ENCODE peak calls at places on chromosomes 13 and 19, in four cellular contexts. K is WTC11, G is K562, P is GM12878. M is an unnamed sample.

GRCh38 chr19:29404015-29404414 is 121.8 kb upstream of the VSTM2B start:
- DNase-seq in P (no peak), G (no peak), K (no peak), M (no peak)

GRCh38 chr13:87884874-87885273 is 213.7 kb downstream of the SLITRK5 start:
- DNase-seq in K (no peak), P (no peak), G (no peak), M (peak; percentile 1)

GRCh38 chr13:79336971-79337370 is 69.1 kb downstream of the RBM26 start:
- DNase-seq in P (no peak), G (no peak), K (no peak), M (no peak)

GRCh38 chr13:66612983-66613382 is 617.2 kb downstream of the PCDH9 start:
- DNase-seq in K (no peak), G (no peak), P (no peak), M (no peak)

GRCh38 chr19:44596428-44597130 is 16.8 kb upstream of the IGSF23 start:
- DNase-seq in K (no peak), P (no peak), G (no peak), M (no peak)

GRCh38 chr19:41307954-41308449 is 2.0 kb upstream of the CCDC97 start:
- DNase-seq in K (no peak), P (no peak), G (no peak), M (no peak)

GRCh38 chr19:47353307-47353712 is 4.2 kb downstream of the DHX34 start:
- DNase-seq in K (no peak), G (no peak), P (no peak), M (peak; percentile 16)

GRCh38 chr19:39196320-39196719 is 444 bp upstream of the NCCRP1 start:
- DNase-seq in K (no peak), G (no peak), P (no peak), M (no peak)

GRCh38 chr19:29636553-29637325 is 28.5 kb upstream of the PLEKHF1 start:
- DNase-seq in P (no peak), G (no peak), K (no peak), M (no peak)

GRCh38 chr19:41934849-41935374 is 6.7 kb upstream of the ERFL start:
- DNase-seq in G (peak; percentile 87), P (no peak), K (peak; percentile 95), M (peak; percentile 93)

GRCh38 chr13:75566658-75567057 is 17.1 kb downstream of the UCHL3 start:
- DNase-seq in K (no peak), G (no peak), P (no peak), M (peak; percentile 15)

GRCh38 chr19:40503300-40503699 is 36.5 kb downstream of the SPTBN4 start:
- DNase-seq in K (peak; percentile 29), P (no peak), G (peak; percentile 48), M (peak; percentile 42)

GRCh38 chr19:738509-739128 is 12.3 kb upstream of the MISP start:
- DNase-seq in K (no peak), G (no peak), P (no peak), M (no peak)

GRCh38 chr19:17303940-17304267 is 679 bp upstream of the ABHD8 start:
- DNase-seq in K (no peak), G (no peak), P (no peak), M (no peak)

GRCh38 chr13:71618154-71618553 is 248.8 kb downstream of the DACH1 start:
- DNase-seq in P (no peak), G (no peak), K (no peak), M (no peak)

GRCh38 chr13:111389621-111390521 is 69.4 kb downstream of the TEX29 start:
- DNase-seq in P (no peak), K (no peak), G (no peak), M (no peak)

GRCh38 chr19:41018736-41019290 is 27.7 kb downstream of the CYP2B6 start:
- DNase-seq in K (no peak), G (no peak), P (no peak), M (no peak)

GRCh38 chr13:42707596-42707995 is 73.8 kb upstream of the FAM216B start:
- DNase-seq in K (no peak), P (no peak), G (no peak), M (no peak)

GRCh38 chr19:29495091-29495490 is 30.7 kb upstream of the VSTM2B start:
- DNase-seq in P (no peak), G (no peak), K (no peak), M (no peak)

GRCh38 chr13:40344270-40345148 is 321.9 kb downstream of the FOXO1 start:
- DNase-seq in G (no peak), P (peak; percentile 7), K (no peak), M (no peak)

GRCh38 chr13:72412481-72412880 is 314.9 kb downstream of the MZT1 start:
- DNase-seq in P (no peak), G (no peak), K (no peak), M (no peak)

GRCh38 chr13:43544011-43544410 is 242.8 kb downstream of the ENOX1 start:
- DNase-seq in G (no peak), K (no peak), P (no peak), M (no peak)

GRCh38 chr13:91280806-91281205 is 66.7 kb upstream of the MIR17HG start:
- DNase-seq in P (no peak), G (peak; percentile 25), K (no peak), M (no peak)

GRCh38 chr19:36547001-36547732 is 19.1 kb upstream of the ZNF260 start:
- DNase-seq in G (peak; percentile 5), K (no peak), P (no peak), M (no peak)

GRCh38 chr19:17511724-17512573 is 500 bp downstream of the PGLS start:
- DNase-seq in P (peak; percentile 77), K (peak; percentile 87), G (peak; percentile 87), M (peak; percentile 93)

GRCh38 chr13:60091573-60091972 is 72.2 kb downstream of the DIAPH3 start:
- DNase-seq in P (no peak), G (no peak), K (no peak), M (no peak)

GRCh38 chr13:81480634-81481033 is 1139.7 kb upstream of the SPRY2 start:
- DNase-seq in P (no peak), K (no peak), G (no peak), M (no peak)

GRCh38 chr13:84076280-84076679 is 194.0 kb upstream of the SLITRK1 start:
- DNase-seq in P (no peak), G (no peak), K (no peak), M (no peak)

GRCh38 chr19:35908977-35909683 is 1.0 kb upstream of the TYROBP start:
- DNase-seq in K (no peak), G (peak; percentile 59), P (no peak), M (no peak)

GRCh38 chr13:30142502-30143211 is 164.7 kb downstream of the KATNAL1 start:
- DNase-seq in P (no peak), G (no peak), K (no peak), M (peak; percentile 75)

GRCh38 chr19:41997121-41997850 is 3.3 kb upstream of the ATP1A3 start:
- DNase-seq in G (peak; percentile 60), P (no peak), K (peak; percentile 81), M (peak; percentile 62)

GRCh38 chr19:55165952-55166529 is 372 bp downstream of the DNAAF3 start:
- DNase-seq in K (peak; percentile 93), G (peak; percentile 90), P (no peak), M (peak; percentile 80)

GRCh38 chr19:38838208-38838985 is 6.8 kb upstream of the ECH1 start:
- DNase-seq in P (no peak), K (no peak), G (no peak), M (no peak)

GRCh38 chr13:74288361-74288911 is 154.2 kb upstream of the KLF12 start:
- DNase-seq in G (no peak), K (peak; percentile 16), P (no peak), M (peak; percentile 10)

GRCh38 chr13:77918391-77919261 is at the start of gene EDNRB:
- DNase-seq in G (no peak), K (peak; percentile 65), P (no peak), M (peak; percentile 39)

GRCh38 chr13:89432997-89433396 is 1761.8 kb downstream of the SLITRK5 start:
- DNase-seq in K (no peak), P (no peak), G (no peak), M (no peak)

GRCh38 chr13:110363009-110363408 is 55.9 kb downstream of the COL4A2 start:
- DNase-seq in P (no peak), G (no peak), K (peak; percentile 57), M (no peak)

GRCh38 chr13:108304170-108305068 is 34.9 kb downstream of the TNFSF13B start:
- DNase-seq in P (no peak), G (no peak), K (no peak), M (no peak)

GRCh38 chr13:104004572-104004971 is 938.4 kb upstream of the SLC10A2 start:
- DNase-seq in K (no peak), G (no peak), P (no peak), M (no peak)

DNA sequence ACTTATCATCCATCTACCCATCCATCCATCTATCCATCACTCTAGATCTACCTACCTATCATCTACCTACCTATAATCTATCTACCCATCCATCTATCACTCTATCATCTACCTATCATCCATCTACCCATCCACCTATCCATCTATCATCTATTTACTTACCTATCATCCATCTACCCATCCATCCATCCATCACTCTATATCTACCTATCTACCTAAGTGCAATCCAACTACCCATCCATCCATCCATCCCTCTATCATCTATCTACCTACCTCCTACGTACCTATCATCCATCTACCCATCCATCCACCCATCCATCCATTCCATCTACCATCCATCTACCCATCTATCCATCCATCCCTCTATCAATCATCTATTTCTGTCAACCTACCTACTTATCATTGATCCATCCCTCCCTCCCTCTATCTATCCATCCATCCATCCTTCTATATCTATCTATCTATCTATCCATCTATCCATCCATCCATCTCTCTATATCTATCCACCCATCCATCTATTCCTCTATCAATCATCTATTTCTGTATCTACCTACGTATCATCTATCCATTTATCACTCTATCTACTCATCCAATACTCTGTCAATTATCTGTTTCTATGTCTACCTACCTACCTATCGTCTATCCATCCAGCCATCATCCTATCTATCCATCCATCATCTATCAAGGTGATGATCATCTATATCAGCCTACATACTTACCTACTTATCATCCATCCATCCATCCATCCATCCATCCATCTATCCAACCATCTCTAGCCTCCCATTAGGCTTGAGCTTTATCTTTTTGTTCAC is 49.1 kb downstream of the CEBPG start:
- DNase-seq in K (no peak), G (no peak), P (no peak), M (no peak)
- TF ChIP-seq USF1 in K (no peak), G (no peak), P (no peak), M (no peak)

GRCh38 chr13:113066142-113066455 is 39.5 kb upstream of the F7 start:
- DNase-seq in G (no peak), P (no peak), K (no peak), M (no peak)
- TF ChIP-seq USF1 in G (no peak), P (no peak), K (no peak), M (no peak)

DNA sequence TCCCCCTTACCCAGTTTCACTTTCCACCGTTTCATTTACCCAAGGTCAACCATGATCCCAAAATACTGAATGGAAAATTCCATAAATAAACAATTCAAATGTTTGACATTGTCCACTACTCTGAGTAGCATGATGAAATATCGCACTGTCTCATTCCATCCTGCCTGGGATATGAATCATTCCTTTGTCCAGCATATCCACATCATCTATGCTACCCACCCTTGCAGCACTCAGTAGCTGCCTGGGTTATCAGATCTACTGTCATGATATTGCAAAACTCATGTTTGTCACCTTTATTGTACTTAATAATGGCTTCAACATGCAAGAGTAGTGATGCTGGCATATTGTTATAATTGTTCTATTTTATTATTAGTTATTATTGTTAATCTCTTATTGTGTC is 263.9 kb upstream of the NBEA start:
- DNase-seq in P (no peak), G (no peak), K (no peak), M (no peak)
- TF ChIP-seq USF1 in P (no peak), G (no peak), K (no peak), M (no peak)

GRCh38 chr13:27043013-27043412 is 128.6 kb downstream of the USP12 start:
- DNase-seq in P (no peak), G (no peak), K (no peak), M (peak; percentile 49)
- TF ChIP-seq USF1 in P (no peak), G (no peak), K (no peak), M (peak; percentile 56)